ENCODE peak calls at places on chromosomes 3 and 15, in nine cellular contexts. One of them, this sample, is unnamed.

GRCh38 chr15:38886315-38887163 is 321.9 kb upstream of the RASGRP1 start:
- DNase-seq in BE2C: no peak
- DNase-seq in heart left ventricle: no peak
- DNase-seq in colonic mucosa: no peak
- DNase-seq in Panc1: no peak
- DNase-seq in tibial artery: no peak
- DNase-seq in AG04450: peak
- DNase-seq in choroid plexus epithelial cell: peak
- DNase-seq in adrenal gland: no peak
- DNase-seq in this sample: peak

GRCh38 chr15:87347806-87348515 is 908.6 kb downstream of the NTRK3 start:
- DNase-seq in BE2C: no peak
- DNase-seq in heart left ventricle: no peak
- DNase-seq in colonic mucosa: no peak
- DNase-seq in Panc1: no peak
- DNase-seq in tibial artery: no peak
- DNase-seq in AG04450: no peak
- DNase-seq in choroid plexus epithelial cell: peak
- DNase-seq in adrenal gland: no peak
- DNase-seq in this sample: no peak

GRCh38 chr3:117874028-117874765 is 1160.4 kb downstream of the IGSF11 start:
- DNase-seq in BE2C: peak
- DNase-seq in heart left ventricle: no peak
- DNase-seq in colonic mucosa: no peak
- DNase-seq in Panc1: no peak
- DNase-seq in tibial artery: no peak
- DNase-seq in AG04450: no peak
- DNase-seq in choroid plexus epithelial cell: no peak
- DNase-seq in adrenal gland: no peak
- DNase-seq in this sample: no peak

GRCh38 chr3:52291508-52292181 is 4.0 kb downstream of the GLYCTK start:
- DNase-seq in BE2C: peak
- DNase-seq in heart left ventricle: no peak
- DNase-seq in colonic mucosa: peak
- DNase-seq in Panc1: no peak
- DNase-seq in tibial artery: no peak
- DNase-seq in AG04450: no peak
- DNase-seq in choroid plexus epithelial cell: peak
- DNase-seq in adrenal gland: no peak
- DNase-seq in this sample: no peak

GRCh38 chr3:47014036-47014435 is 34.6 kb downstream of the NBEAL2 start:
- DNase-seq in BE2C: no peak
- DNase-seq in heart left ventricle: no peak
- DNase-seq in colonic mucosa: no peak
- DNase-seq in Panc1: no peak
- DNase-seq in tibial artery: no peak
- DNase-seq in AG04450: no peak
- DNase-seq in choroid plexus epithelial cell: no peak
- DNase-seq in adrenal gland: no peak
- DNase-seq in this sample: no peak

GRCh38 chr15:34584321-34584668 is 844 bp upstream of the GOLGA8B start:
- DNase-seq in BE2C: peak
- DNase-seq in heart left ventricle: no peak
- DNase-seq in colonic mucosa: no peak
- DNase-seq in Panc1: no peak
- DNase-seq in tibial artery: no peak
- DNase-seq in AG04450: no peak
- DNase-seq in choroid plexus epithelial cell: no peak
- DNase-seq in adrenal gland: no peak
- DNase-seq in this sample: no peak

GRCh38 chr3:184145120-184145524 is 10.0 kb downstream of the EIF2B5 start:
- DNase-seq in BE2C: peak
- DNase-seq in heart left ventricle: peak
- DNase-seq in colonic mucosa: peak
- DNase-seq in Panc1: no peak
- DNase-seq in tibial artery: no peak
- DNase-seq in AG04450: no peak
- DNase-seq in choroid plexus epithelial cell: peak
- DNase-seq in adrenal gland: peak
- DNase-seq in this sample: peak

GRCh38 chr3:190261740-190262139 is 60.5 kb downstream of the CLDN1 start:
- DNase-seq in BE2C: no peak
- DNase-seq in heart left ventricle: no peak
- DNase-seq in colonic mucosa: no peak
- DNase-seq in Panc1: no peak
- DNase-seq in tibial artery: no peak
- DNase-seq in AG04450: no peak
- DNase-seq in choroid plexus epithelial cell: peak
- DNase-seq in adrenal gland: no peak
- DNase-seq in this sample: peak

GRCh38 chr15:99416191-99417188 is 149.3 kb upstream of the MEF2A start:
- DNase-seq in BE2C: no peak
- DNase-seq in heart left ventricle: no peak
- DNase-seq in colonic mucosa: peak
- DNase-seq in Panc1: no peak
- DNase-seq in tibial artery: peak
- DNase-seq in AG04450: no peak
- DNase-seq in choroid plexus epithelial cell: no peak
- DNase-seq in adrenal gland: no peak
- DNase-seq in this sample: no peak

GRCh38 chr3:157447026-157447694 is 10.5 kb downstream of the PTX3 start:
- DNase-seq in BE2C: no peak
- DNase-seq in heart left ventricle: no peak
- DNase-seq in colonic mucosa: no peak
- DNase-seq in Panc1: no peak
- DNase-seq in tibial artery: no peak
- DNase-seq in AG04450: no peak
- DNase-seq in choroid plexus epithelial cell: peak
- DNase-seq in adrenal gland: no peak
- DNase-seq in this sample: peak

GRCh38 chr3:56491566-56491965 is 23.3 kb upstream of the ERC2 start:
- DNase-seq in BE2C: no peak
- DNase-seq in heart left ventricle: no peak
- DNase-seq in colonic mucosa: no peak
- DNase-seq in Panc1: no peak
- DNase-seq in tibial artery: no peak
- DNase-seq in AG04450: no peak
- DNase-seq in choroid plexus epithelial cell: no peak
- DNase-seq in adrenal gland: no peak
- DNase-seq in this sample: no peak

GRCh38 chr3:128060473-128061381 is 8.5 kb downstream of the SEC61A1 start:
- DNase-seq in BE2C: no peak
- DNase-seq in heart left ventricle: no peak
- DNase-seq in colonic mucosa: no peak
- DNase-seq in Panc1: no peak
- DNase-seq in tibial artery: no peak
- DNase-seq in AG04450: peak
- DNase-seq in choroid plexus epithelial cell: peak
- DNase-seq in adrenal gland: no peak
- DNase-seq in this sample: peak

GRCh38 chr3:126132751-126133511 is 47.5 kb downstream of the ALDH1L1 start:
- DNase-seq in BE2C: no peak
- DNase-seq in heart left ventricle: peak
- DNase-seq in colonic mucosa: peak
- DNase-seq in Panc1: no peak
- DNase-seq in tibial artery: peak
- DNase-seq in AG04450: no peak
- DNase-seq in choroid plexus epithelial cell: peak
- DNase-seq in adrenal gland: peak
- DNase-seq in this sample: no peak

GRCh38 chr3:134161817-134162396 is 88.8 kb downstream of the RYK start:
- DNase-seq in BE2C: no peak
- DNase-seq in heart left ventricle: no peak
- DNase-seq in colonic mucosa: no peak
- DNase-seq in Panc1: no peak
- DNase-seq in tibial artery: no peak
- DNase-seq in AG04450: no peak
- DNase-seq in choroid plexus epithelial cell: no peak
- DNase-seq in adrenal gland: no peak
- DNase-seq in this sample: no peak

GRCh38 chr3:111285691-111286090 is 214.1 kb downstream of the NECTIN3 start:
- DNase-seq in BE2C: no peak
- DNase-seq in heart left ventricle: no peak
- DNase-seq in colonic mucosa: no peak
- DNase-seq in Panc1: no peak
- DNase-seq in tibial artery: no peak
- DNase-seq in AG04450: no peak
- DNase-seq in choroid plexus epithelial cell: no peak
- DNase-seq in adrenal gland: no peak
- DNase-seq in this sample: no peak

GRCh38 chr3:138833908-138834358 is 795 bp downstream of the PIK3CB start:
- DNase-seq in BE2C: no peak
- DNase-seq in heart left ventricle: no peak
- DNase-seq in colonic mucosa: no peak
- DNase-seq in Panc1: no peak
- DNase-seq in tibial artery: no peak
- DNase-seq in AG04450: no peak
- DNase-seq in choroid plexus epithelial cell: peak
- DNase-seq in adrenal gland: peak
- DNase-seq in this sample: peak

GRCh38 chr15:33506781-33507180 is 196.0 kb downstream of the RYR3 start:
- DNase-seq in BE2C: no peak
- DNase-seq in heart left ventricle: no peak
- DNase-seq in colonic mucosa: no peak
- DNase-seq in Panc1: no peak
- DNase-seq in tibial artery: no peak
- DNase-seq in AG04450: peak
- DNase-seq in choroid plexus epithelial cell: peak
- DNase-seq in adrenal gland: no peak
- DNase-seq in this sample: no peak

GRCh38 chr3:78798266-78798832 is 969.4 kb downstream of the ROBO1 start:
- DNase-seq in BE2C: no peak
- DNase-seq in heart left ventricle: no peak
- DNase-seq in colonic mucosa: no peak
- DNase-seq in Panc1: no peak
- DNase-seq in tibial artery: no peak
- DNase-seq in AG04450: no peak
- DNase-seq in choroid plexus epithelial cell: no peak
- DNase-seq in adrenal gland: no peak
- DNase-seq in this sample: no peak

DNA sequence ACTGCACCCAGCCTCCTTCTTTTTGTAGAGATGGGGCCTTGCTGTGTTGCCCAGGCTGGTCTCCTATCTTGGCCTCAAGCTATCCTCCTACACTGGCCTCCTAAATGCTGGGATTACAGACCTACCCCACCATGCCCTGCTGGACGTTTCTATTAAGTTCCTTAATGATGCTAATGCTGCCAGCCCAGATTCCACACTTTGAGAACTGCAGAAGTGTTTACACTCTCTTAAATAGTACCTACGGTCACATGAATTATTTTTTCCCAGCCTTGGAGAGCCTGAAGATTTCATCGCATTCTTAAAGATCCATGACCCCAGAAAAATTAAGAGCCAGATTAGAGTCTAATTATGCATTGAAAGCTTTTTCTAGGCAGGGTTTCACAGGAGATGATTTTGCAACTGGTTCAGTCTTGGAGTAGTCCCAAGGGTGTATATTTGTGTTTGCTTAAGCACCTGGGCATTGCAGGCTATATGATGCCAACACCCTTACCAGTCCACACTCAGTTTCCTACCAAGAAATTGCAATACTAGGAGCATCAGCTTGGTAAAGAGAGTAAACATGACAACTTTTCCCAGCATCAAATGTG is 36.6 kb downstream of the TM4SF4 start:
- DNase-seq in BE2C: no peak
- DNase-seq in heart left ventricle: no peak
- DNase-seq in colonic mucosa: no peak
- DNase-seq in Panc1: no peak
- DNase-seq in tibial artery: no peak
- DNase-seq in AG04450: no peak
- DNase-seq in choroid plexus epithelial cell: no peak
- DNase-seq in adrenal gland: no peak
- DNase-seq in this sample: no peak
- TF ChIP-seq CTCF in BE2C: no peak
- TF ChIP-seq CTCF in heart left ventricle: no peak
- TF ChIP-seq CTCF in colonic mucosa: no peak
- TF ChIP-seq CTCF in Panc1: no peak
- TF ChIP-seq CTCF in tibial artery: no peak
- TF ChIP-seq CTCF in AG04450: no peak
- TF ChIP-seq CTCF in choroid plexus epithelial cell: no peak
- TF ChIP-seq CTCF in adrenal gland: no peak
- TF ChIP-seq CTCF in this sample: no peak

GRCh38 chr3:104018541-104018940 is 1348.2 kb upstream of the ALCAM start:
- DNase-seq in BE2C: no peak
- DNase-seq in heart left ventricle: no peak
- DNase-seq in colonic mucosa: no peak
- DNase-seq in Panc1: no peak
- DNase-seq in tibial artery: no peak
- DNase-seq in AG04450: no peak
- DNase-seq in choroid plexus epithelial cell: peak
- DNase-seq in adrenal gland: no peak
- DNase-seq in this sample: no peak
- TF ChIP-seq CTCF in BE2C: no peak
- TF ChIP-seq CTCF in heart left ventricle: no peak
- TF ChIP-seq CTCF in colonic mucosa: no peak
- TF ChIP-seq CTCF in Panc1: no peak
- TF ChIP-seq CTCF in tibial artery: no peak
- TF ChIP-seq CTCF in AG04450: no peak
- TF ChIP-seq CTCF in choroid plexus epithelial cell: no peak
- TF ChIP-seq CTCF in adrenal gland: no peak
- TF ChIP-seq CTCF in this sample: no peak

GRCh38 chr3:177410734-177411133 is 213.5 kb upstream of the TBL1XR1 start:
- DNase-seq in BE2C: peak
- DNase-seq in heart left ventricle: no peak
- DNase-seq in colonic mucosa: peak
- DNase-seq in Panc1: no peak
- DNase-seq in tibial artery: no peak
- DNase-seq in AG04450: no peak
- DNase-seq in choroid plexus epithelial cell: no peak
- DNase-seq in adrenal gland: no peak
- DNase-seq in this sample: no peak
- TF ChIP-seq CTCF in BE2C: no peak
- TF ChIP-seq CTCF in heart left ventricle: no peak
- TF ChIP-seq CTCF in colonic mucosa: no peak
- TF ChIP-seq CTCF in Panc1: no peak
- TF ChIP-seq CTCF in tibial artery: no peak
- TF ChIP-seq CTCF in AG04450: no peak
- TF ChIP-seq CTCF in choroid plexus epithelial cell: no peak
- TF ChIP-seq CTCF in adrenal gland: no peak
- TF ChIP-seq CTCF in this sample: no peak

DNA sequence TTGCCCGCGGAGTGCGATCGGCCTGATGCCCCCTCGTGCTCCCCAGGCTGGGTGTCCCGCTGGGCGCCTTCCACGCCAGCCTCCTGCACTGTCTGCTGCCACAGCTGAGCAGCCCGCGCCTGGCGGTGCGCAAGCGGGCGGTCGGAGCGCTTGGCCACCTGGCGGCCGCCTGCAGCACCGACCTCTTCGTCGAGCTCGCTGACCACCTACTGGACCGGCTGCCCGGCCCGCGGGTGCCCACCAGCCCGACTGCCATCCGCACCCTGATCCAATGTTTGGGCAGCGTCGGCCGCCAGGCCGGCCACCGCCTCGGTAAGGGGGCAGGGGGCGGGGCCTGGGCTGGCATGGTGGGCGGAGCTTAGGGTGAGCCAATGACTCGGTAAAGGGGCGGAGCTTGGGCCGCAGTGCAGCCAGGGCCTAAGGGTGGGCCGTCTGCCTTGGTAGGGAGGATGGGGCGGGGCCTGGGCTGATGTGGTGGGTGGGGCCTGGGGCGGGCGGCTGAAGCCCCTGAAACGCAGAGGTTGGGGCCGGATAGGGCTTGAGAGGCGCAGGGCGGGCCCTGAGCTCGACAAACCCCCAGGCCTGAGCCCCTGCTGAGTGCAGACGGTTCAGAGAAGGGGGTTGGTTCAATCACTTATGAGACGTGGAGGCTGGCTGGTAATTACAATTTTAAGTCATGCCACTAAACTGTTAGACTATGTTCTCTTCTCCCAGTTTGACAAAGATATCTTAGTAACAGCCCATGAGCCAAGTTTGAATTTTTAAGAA is 13.7 kb downstream of the CAND2 start:
- DNase-seq in BE2C: peak
- DNase-seq in heart left ventricle: peak
- DNase-seq in colonic mucosa: peak
- DNase-seq in Panc1: no peak
- DNase-seq in tibial artery: peak
- DNase-seq in AG04450: peak
- DNase-seq in choroid plexus epithelial cell: peak
- DNase-seq in adrenal gland: peak
- DNase-seq in this sample: peak
- TF ChIP-seq CTCF in BE2C: peak
- TF ChIP-seq CTCF in heart left ventricle: peak
- TF ChIP-seq CTCF in colonic mucosa: peak
- TF ChIP-seq CTCF in Panc1: peak
- TF ChIP-seq CTCF in tibial artery: peak
- TF ChIP-seq CTCF in AG04450: peak
- TF ChIP-seq CTCF in choroid plexus epithelial cell: peak
- TF ChIP-seq CTCF in adrenal gland: peak
- TF ChIP-seq CTCF in this sample: peak